ENCODE peak calls at places on chromosome 9, in four cellular contexts. One of them, this sample, is unnamed.

GRCh38 chr9:98897745-98898144 is 46.0 kb upstream of the COL15A1 start:
- DNase-seq in MM.1S: no peak
- DNase-seq in H1: no peak
- DNase-seq in astrocyte: no peak
- DNase-seq in this sample: peak; percentile 58

GRCh38 chr9:114250235-114250568 is 72.7 kb upstream of the ORM1 start:
- DNase-seq in MM.1S: no peak
- DNase-seq in H1: no peak
- DNase-seq in astrocyte: peak; percentile 78
- DNase-seq in this sample: no peak

GRCh38 chr9:82810902-82811301 is 252.0 kb downstream of the RASEF start:
- DNase-seq in MM.1S: no peak
- DNase-seq in H1: no peak
- DNase-seq in astrocyte: peak; percentile 90
- DNase-seq in this sample: peak; percentile 79

GRCh38 chr9:97293207-97293721 is 14.2 kb upstream of the CCDC180 start:
- DNase-seq in MM.1S: no peak
- DNase-seq in H1: no peak
- DNase-seq in astrocyte: peak; percentile 17
- DNase-seq in this sample: peak; percentile 49

GRCh38 chr9:107856633-107857032 is 367.1 kb upstream of the KLF4 start:
- DNase-seq in MM.1S: no peak
- DNase-seq in H1: no peak
- DNase-seq in astrocyte: no peak
- DNase-seq in this sample: no peak

GRCh38 chr9:133889498-133890301 is 102.4 kb downstream of the VAV2 start:
- DNase-seq in MM.1S: no peak
- DNase-seq in H1: peak; percentile 43
- DNase-seq in astrocyte: peak; percentile 18
- DNase-seq in this sample: peak; percentile 47

GRCh38 chr9:20929276-20929675 is 102.2 kb downstream of the HACD4 start:
- DNase-seq in MM.1S: no peak
- DNase-seq in H1: no peak
- DNase-seq in astrocyte: no peak
- DNase-seq in this sample: no peak

GRCh38 chr9:79765466-79765865 is 193.7 kb downstream of the TLE4 start:
- DNase-seq in MM.1S: no peak
- DNase-seq in H1: no peak
- DNase-seq in astrocyte: peak; percentile 75
- DNase-seq in this sample: no peak

GRCh38 chr9:109640232-109641078 is 139.5 kb upstream of the PALM2AKAP2 start:
- DNase-seq in MM.1S: no peak
- DNase-seq in H1: peak; percentile 76
- DNase-seq in astrocyte: peak; percentile 39
- DNase-seq in this sample: peak; percentile 69

GRCh38 chr9:92384373-92384772 is 20.0 kb downstream of the OGN start:
- DNase-seq in MM.1S: no peak
- DNase-seq in H1: no peak
- DNase-seq in astrocyte: peak; percentile 75
- DNase-seq in this sample: peak; percentile 35

GRCh38 chr9:133046900-133047295 is 14.9 kb upstream of the CEL start:
- DNase-seq in MM.1S: no peak
- DNase-seq in H1: no peak
- DNase-seq in astrocyte: no peak
- DNase-seq in this sample: no peak

GRCh38 chr9:92276223-92277007 is 17.1 kb downstream of the IARS1 start:
- DNase-seq in MM.1S: no peak
- DNase-seq in H1: no peak
- DNase-seq in astrocyte: no peak
- DNase-seq in this sample: no peak

GRCh38 chr9:70567511-70567910 is 153.1 kb upstream of the KLF9 start:
- DNase-seq in MM.1S: no peak
- DNase-seq in H1: no peak
- DNase-seq in astrocyte: no peak
- DNase-seq in this sample: no peak

GRCh38 chr9:115250646-115251045 is 132.7 kb upstream of the TNC start:
- DNase-seq in MM.1S: no peak
- DNase-seq in H1: no peak
- DNase-seq in astrocyte: peak; percentile 97
- DNase-seq in this sample: peak; percentile 83

GRCh38 chr9:93169444-93169843 is 14.5 kb upstream of the WNK2 start:
- DNase-seq in MM.1S: no peak
- DNase-seq in H1: no peak
- DNase-seq in astrocyte: no peak
- DNase-seq in this sample: no peak

GRCh38 chr9:111003182-111003581 is 35.1 kb downstream of the LPAR1 start:
- DNase-seq in MM.1S: no peak
- DNase-seq in H1: no peak
- DNase-seq in astrocyte: no peak
- DNase-seq in this sample: no peak

GRCh38 chr9:69745716-69746538 is 13.9 kb downstream of the PTAR1 start:
- DNase-seq in MM.1S: no peak
- DNase-seq in H1: no peak
- DNase-seq in astrocyte: no peak
- DNase-seq in this sample: peak; percentile 4

GRCh38 chr9:107707419-107707837 is 217.9 kb upstream of the KLF4 start:
- DNase-seq in MM.1S: no peak
- DNase-seq in H1: no peak
- DNase-seq in astrocyte: peak; percentile 96
- DNase-seq in this sample: no peak

GRCh38 chr9:111897831-111898144 is 1.2 kb downstream of the UGCG start:
- DNase-seq in MM.1S: peak; percentile 50
- DNase-seq in H1: no peak
- DNase-seq in astrocyte: no peak
- DNase-seq in this sample: peak; percentile 13

GRCh38 chr9:100213730-100214477 is 114.9 kb downstream of the INVS start:
- DNase-seq in MM.1S: no peak
- DNase-seq in H1: no peak
- DNase-seq in astrocyte: peak; percentile 92
- DNase-seq in this sample: peak; percentile 1

GRCh38 chr9:134136117-134136996 is 475 bp downstream of the WDR5 start:
- DNase-seq in MM.1S: peak; percentile 7
- DNase-seq in H1: peak; percentile 73
- DNase-seq in astrocyte: no peak
- DNase-seq in this sample: no peak

GRCh38 chr9:21761309-21761901 is 41.0 kb upstream of the MTAP start:
- DNase-seq in MM.1S: peak; percentile 66
- DNase-seq in H1: no peak
- DNase-seq in astrocyte: peak; percentile 66
- DNase-seq in this sample: no peak

GRCh38 chr9:32487981-32488380 is 38.0 kb downstream of the RIGI start:
- DNase-seq in MM.1S: no peak
- DNase-seq in H1: no peak
- DNase-seq in astrocyte: peak; percentile 72
- DNase-seq in this sample: no peak

GRCh38 chr9:33151007-33151557 is 16.1 kb downstream of the B4GALT1 start:
- DNase-seq in MM.1S: no peak
- DNase-seq in H1: no peak
- DNase-seq in astrocyte: peak; percentile 98
- DNase-seq in this sample: peak; percentile 80

GRCh38 chr9:137606734-137607138 is 1.2 kb downstream of the ARRDC1 start:
- DNase-seq in MM.1S: no peak
- DNase-seq in H1: no peak
- DNase-seq in astrocyte: no peak
- DNase-seq in this sample: no peak
- H3K4me3 ChIP-seq in MM.1S: peak overlapping the region; percentile 71
- H3K4me3 ChIP-seq in H1: peak overlapping the region; percentile 84
- H3K4me3 ChIP-seq in astrocyte: peak overlapping the region; percentile 66
- H3K4me3 ChIP-seq in this sample: peak overlapping the region; percentile 75

GRCh38 chr9:138085568-138085967 is 208.0 kb downstream of the CACNA1B start:
- DNase-seq in MM.1S: no peak
- DNase-seq in H1: no peak
- DNase-seq in astrocyte: no peak
- DNase-seq in this sample: no peak
- H3K9me3 ChIP-seq in MM.1S: no peaks in the 10 kb centered on the region
- H3K9me3 ChIP-seq in H1: peaks cover 48% of the 10 kb centered on the region
- H3K9me3 ChIP-seq in astrocyte: peaks cover 6% of the 10 kb centered on the region
- H3K9me3 ChIP-seq in this sample: no peaks in the 10 kb centered on the region

GRCh38 chr9:131036529-131037335 is 27.8 kb downstream of the LAMC3 start:
- DNase-seq in MM.1S: no peak
- DNase-seq in H1: no peak
- DNase-seq in astrocyte: no peak
- DNase-seq in this sample: no peak
- H2AFZ ChIP-seq in MM.1S: no peak overlapping the region
- H2AFZ ChIP-seq in H1: no peak overlapping the region
- H2AFZ ChIP-seq in astrocyte: no peak overlapping the region
- H2AFZ ChIP-seq in this sample: no peak overlapping the region

GRCh38 chr9:90803860-90804593 is 2.4 kb downstream of the SYK start:
- DNase-seq in MM.1S: peak; percentile 9
- DNase-seq in H1: no peak
- DNase-seq in astrocyte: no peak
- DNase-seq in this sample: no peak
- H3K4me3 ChIP-seq in MM.1S: peak overlapping the region; percentile 83
- H3K4me3 ChIP-seq in H1: no peak overlapping the region
- H3K4me3 ChIP-seq in astrocyte: no peak overlapping the region
- H3K4me3 ChIP-seq in this sample: no peak overlapping the region

This sample was measured in PC-3.